ENCODE peak calls at places on chromosomes 13 and 19, in nine cellular contexts. D is astrocyte of the cerebellum, H is BE2C, J is left lung, Q is GM12865, K is AG04450, T is uterus, E is GM23338, A is IMR-90. U is an unnamed sample.

GRCh38 chr13:101283782-101284181 is 132.5 kb downstream of the NALCN start:
- DNase-seq in D (no peak), H (no peak), J (no peak), Q (no peak), K (no peak), T (no peak), E (no peak), A (no peak), U (peak)

GRCh38 chr13:49307365-49307764 is 59.6 kb downstream of the CDADC1 start:
- DNase-seq in D (no peak), H (no peak), J (no peak), Q (no peak), K (no peak), T (peak), E (no peak), A (no peak), U (peak)

GRCh38 chr13:112693831-112694497 is 4.1 kb downstream of the ATP11A start:
- DNase-seq in D (peak), H (no peak), J (no peak), Q (peak), K (peak), T (no peak), E (no peak), A (peak), U (peak)

GRCh38 chr13:108700421-108701170 is 71.2 kb downstream of the MYO16 start:
- DNase-seq in D (peak), H (no peak), J (no peak), Q (no peak), K (peak), T (no peak), E (peak), A (peak), U (peak)

GRCh38 chr19:21101511-21102242 is 19.7 kb downstream of the ZNF714 start:
- DNase-seq in D (no peak), H (no peak), J (no peak), Q (no peak), K (no peak), T (no peak), E (no peak), A (peak), U (peak)

GRCh38 chr13:98937911-98938381 is 39.9 kb downstream of the DOCK9 start:
- DNase-seq in D (peak), H (no peak), J (no peak), Q (no peak), K (no peak), T (no peak), E (peak), A (peak), U (no peak)

GRCh38 chr19:16124953-16125352 is 13.3 kb downstream of the RAB8A start:
- DNase-seq in D (no peak), H (no peak), J (no peak), Q (no peak), K (no peak), T (no peak), E (no peak), A (no peak), U (no peak)

GRCh38 chr13:107545946-107546502 is 669.3 kb downstream of the LIG4 start:
- DNase-seq in D (no peak), H (no peak), J (no peak), Q (no peak), K (no peak), T (no peak), E (no peak), A (no peak), U (no peak)

GRCh38 chr19:56633021-56633420 is 9.9 kb upstream of the SMIM17 start:
- DNase-seq in D (no peak), H (no peak), J (no peak), Q (no peak), K (no peak), T (no peak), E (no peak), A (no peak), U (no peak)

GRCh38 chr13:114129649-114130062 is 2.8 kb downstream of the RASA3 start:
- DNase-seq in D (no peak), H (no peak), J (peak), Q (peak), K (no peak), T (no peak), E (no peak), A (no peak), U (no peak)

GRCh38 chr19:47540748-47541147 is 25.9 kb upstream of the NAPA start:
- DNase-seq in D (peak), H (no peak), J (no peak), Q (peak), K (peak), T (no peak), E (peak), A (peak), U (peak)

GRCh38 chr13:96810104-96810503 is 184.2 kb downstream of the OXGR1 start:
- DNase-seq in D (no peak), H (no peak), J (no peak), Q (no peak), K (no peak), T (no peak), E (no peak), A (no peak), U (no peak)

GRCh38 chr13:33441015-33441414 is 155.5 kb upstream of the STARD13 start:
- DNase-seq in D (peak), H (peak), J (no peak), Q (peak), K (no peak), T (no peak), E (peak), A (peak), U (peak)
- TF ChIP-seq CTCF in D (peak), H (peak), J (no peak), Q (peak), K (peak), T (peak), E (peak), A (peak), U (peak)

DNA sequence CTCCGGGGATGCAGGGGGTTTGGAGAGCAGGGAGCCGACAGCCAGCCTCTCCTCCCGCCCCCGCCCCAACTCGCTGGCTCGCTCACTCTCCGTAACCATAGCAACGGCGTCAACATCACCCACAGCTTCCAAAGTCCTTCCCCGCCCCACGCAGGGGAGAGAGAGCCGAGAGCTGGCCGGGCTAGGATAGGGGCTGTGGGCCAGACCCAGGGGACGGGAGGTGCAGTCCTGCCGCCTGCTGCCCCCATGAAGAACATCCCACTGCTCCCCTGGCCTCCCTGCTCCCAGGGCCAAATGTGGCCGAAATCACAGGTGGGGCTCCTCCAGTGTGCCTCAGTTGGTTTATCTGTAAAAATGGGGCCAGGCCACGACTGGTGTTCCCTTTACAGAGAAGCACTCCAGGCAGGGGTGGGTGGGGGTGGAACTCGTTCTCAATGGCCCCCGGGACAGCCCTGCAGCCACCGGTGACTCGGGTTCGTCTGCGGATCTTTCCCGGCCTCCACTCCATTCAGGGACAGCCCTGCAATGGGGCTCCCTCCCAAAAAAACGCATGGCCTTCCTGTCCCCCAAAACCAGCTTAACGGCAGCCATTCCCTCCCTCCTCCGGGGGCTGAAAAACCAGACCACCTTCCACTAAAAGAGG is 3.1 kb downstream of the KLF16 start:
- DNase-seq in D (peak), H (peak), J (no peak), Q (peak), K (no peak), T (peak), E (peak), A (peak), U (peak)
- H3K4me3 ChIP-seq in D (peak), H (peak), J (no peak), Q (peak), K (peak), T (no peak), E (peak), A (peak), U (peak)

GRCh38 chr19:29771708-29772415 is 39.9 kb upstream of the CCNE1 start:
- DNase-seq in D (no peak), H (peak), J (peak), Q (peak), K (peak), T (no peak), E (peak), A (peak), U (peak)
- TF ChIP-seq CTCF in D (peak), H (peak), J (peak), Q (peak), K (peak), T (peak), E (peak), A (peak), U (peak)

DNA sequence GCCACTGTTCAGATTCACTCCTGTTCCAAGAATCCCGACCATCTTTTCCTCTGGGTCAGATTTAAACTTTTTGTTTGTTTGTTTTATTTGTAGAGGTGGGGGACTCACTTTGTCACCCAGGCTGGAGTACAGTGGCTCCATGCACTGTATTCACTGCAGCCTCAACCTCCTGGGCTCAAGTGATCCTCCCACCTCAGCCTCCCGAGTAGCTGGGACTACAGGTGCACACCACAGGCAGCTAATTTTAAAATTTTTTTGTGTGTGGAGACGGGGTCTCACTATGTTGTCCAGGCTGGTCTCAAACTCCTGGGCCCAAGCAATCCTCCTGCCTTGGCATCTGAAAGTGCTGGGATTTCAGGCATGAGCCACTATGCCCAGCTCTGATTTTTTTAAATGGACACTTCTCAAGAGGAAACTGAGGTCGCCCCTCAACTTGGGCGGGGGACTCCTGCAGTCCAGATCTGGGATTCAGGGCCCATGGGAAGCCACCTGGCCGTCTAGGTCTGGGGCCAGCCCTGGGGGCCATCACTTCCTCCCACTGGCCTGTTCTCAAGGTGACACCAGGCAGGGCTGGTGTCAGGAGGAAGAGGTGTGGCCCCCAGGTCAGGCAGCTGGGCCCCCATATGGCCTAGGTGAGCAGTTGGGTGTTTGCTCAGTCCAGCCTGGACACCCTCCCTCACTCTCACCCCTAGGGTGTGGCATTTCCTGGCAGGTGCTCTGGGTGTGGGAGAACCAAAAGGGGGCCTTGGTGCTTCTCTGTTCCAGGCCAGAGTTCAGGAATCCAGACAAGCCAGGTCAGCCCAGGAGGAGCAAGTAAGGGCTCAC is 1.3 kb downstream of the B3GNT3 start:
- DNase-seq in D (no peak), H (no peak), J (no peak), Q (no peak), K (no peak), T (no peak), E (no peak), A (no peak), U (no peak)
- H3K4me3 ChIP-seq in D (no peak), H (no peak), J (no peak), Q (no peak), K (no peak), T (no peak), E (peak), A (no peak), U (no peak)

U was measured in cardiac fibroblast.